ENCODE peak calls at places on chromosomes 3 and 15, in four cellular contexts. Q is ovary, P is left ventricle myocardium inferior, N is AG04449. F is an unnamed sample.

GRCh38 chr3:132087356-132087755 is 52.5 kb upstream of the CPNE4 start:
- DNase-seq in Q (no peak), P (no peak), N (no peak), F (no peak)

GRCh38 chr15:57422113-57422754 is 45.9 kb downstream of the CGNL1 start:
- DNase-seq in Q (no peak), P (no peak), N (no peak), F (no peak)

GRCh38 chr3:43786102-43786952 is 95.6 kb downstream of the ABHD5 start:
- DNase-seq in Q (no peak), P (no peak), N (no peak), F (no peak)

GRCh38 chr15:58988011-58988785 is 735 bp downstream of the RNF111 start:
- DNase-seq in Q (peak; percentile 80), P (peak; percentile 79), N (no peak), F (peak; percentile 53)

GRCh38 chr3:181919375-181919774 is 207.7 kb downstream of the SOX2 start:
- DNase-seq in Q (no peak), P (no peak), N (no peak), F (no peak)

GRCh38 chr3:119497824-119498187 is 541 bp upstream of the TIMMDC1 start:
- DNase-seq in Q (peak; percentile 38), P (no peak), N (no peak), F (no peak)

GRCh38 chr15:48963524-48964113 is at the start of gene SHC4:
- DNase-seq in Q (peak; percentile 67), P (peak; percentile 64), N (no peak), F (peak; percentile 22)

GRCh38 chr3:41467481-41467880 is 268.2 kb downstream of the CTNNB1 start:
- DNase-seq in Q (no peak), P (no peak), N (no peak), F (no peak)

GRCh38 chr15:74373056-74373650 is 5.7 kb upstream of the CYP11A1 start:
- DNase-seq in Q (no peak), P (no peak), N (no peak), F (no peak)

GRCh38 chr15:42691770-42692169 is 45.2 kb downstream of the CDAN1 start:
- DNase-seq in Q (no peak), P (no peak), N (no peak), F (no peak)

GRCh38 chr15:67303490-67304363 is 49.1 kb downstream of the IQCH start:
- DNase-seq in Q (no peak), P (no peak), N (no peak), F (no peak)

GRCh38 chr3:76912966-76913365 is 126.9 kb upstream of the ROBO2 start:
- DNase-seq in Q (no peak), P (no peak), N (no peak), F (no peak)

GRCh38 chr15:33068531-33068990 is 126.0 kb downstream of the FMN1 start:
- DNase-seq in Q (no peak), P (peak; percentile 21), N (no peak), F (peak; percentile 63)

GRCh38 chr3:116256843-116257485 is 188.3 kb downstream of the LSAMP start:
- DNase-seq in Q (no peak), P (no peak), N (peak; percentile 12), F (no peak)

GRCh38 chr3:37599186-37599585 is 262.5 kb upstream of the CTDSPL start:
- DNase-seq in Q (no peak), P (peak; percentile 64), N (no peak), F (no peak)

GRCh38 chr15:101483476-101483875 is 6.0 kb downstream of the PCSK6 start:
- DNase-seq in Q (no peak), P (no peak), N (no peak), F (no peak)

GRCh38 chr3:132721479-132722164 is 587 bp downstream of the NPHP3 start:
- DNase-seq in Q (peak; percentile 57), P (peak; percentile 70), N (no peak), F (peak; percentile 67)

GRCh38 chr3:33058780-33059179 is 38.2 kb downstream of the GLB1 start:
- DNase-seq in Q (no peak), P (no peak), N (no peak), F (no peak)

GRCh38 chr3:179811321-179812095 is 158.7 kb downstream of the USP13 start:
- DNase-seq in Q (no peak), P (no peak), N (peak; percentile 71), F (no peak)

GRCh38 chr3:170493712-170494182 is 75.1 kb downstream of the CLDN11 start:
- DNase-seq in Q (no peak), P (no peak), N (no peak), F (no peak)

GRCh38 chr3:100548053-100548452 is 55.6 kb downstream of the TMEM45A start:
- DNase-seq in Q (no peak), P (no peak), N (no peak), F (no peak)

GRCh38 chr3:3800076-3800448 is 831 bp downstream of the LRRN1 start:
- DNase-seq in Q (peak; percentile 52), P (no peak), N (no peak), F (no peak)

GRCh38 chr3:27728195-27729087 is 6.3 kb upstream of the EOMES start:
- DNase-seq in Q (no peak), P (no peak), N (no peak), F (no peak)

GRCh38 chr3:153166206-153166605 is 4.2 kb downstream of the RAP2B start:
- DNase-seq in Q (no peak), P (no peak), N (no peak), F (no peak)

GRCh38 chr3:64031540-64032533 is 8.5 kb upstream of the PSMD6 start:
- DNase-seq in Q (no peak), P (no peak), N (no peak), F (no peak)

GRCh38 chr15:61828860-61829513 is 231.3 kb downstream of the VPS13C start:
- DNase-seq in Q (no peak), P (no peak), N (no peak), F (no peak)

GRCh38 chr3:32725721-32726120 is 40.7 kb downstream of the CNOT10 start:
- DNase-seq in Q (no peak), P (no peak), N (no peak), F (no peak)

GRCh38 chr3:31096661-31097060 is 202.2 kb upstream of the GADL1 start:
- DNase-seq in Q (no peak), P (no peak), N (no peak), F (no peak)

GRCh38 chr3:122640437-122640999 is 40.1 kb upstream of the PARP14 start:
- DNase-seq in Q (no peak), P (no peak), N (no peak), F (no peak)

GRCh38 chr15:47820780-47821319 is 103.5 kb downstream of the SEMA6D start:
- DNase-seq in Q (no peak), P (no peak), N (peak; percentile 49), F (no peak)

GRCh38 chr3:10155123-10155472 is 9.6 kb upstream of the IRAK2 start:
- DNase-seq in Q (no peak), P (no peak), N (no peak), F (no peak)
- TF ChIP-seq CTCF in Q (no peak), P (no peak), N (no peak), F (no peak)

GRCh38 chr3:4804161-4805058 is 174.8 kb upstream of the BHLHE40 start:
- DNase-seq in Q (no peak), P (no peak), N (no peak), F (no peak)

GRCh38 chr3:4807381-4808280 is 171.6 kb upstream of the BHLHE40 start:
- DNase-seq in Q (no peak), P (no peak), N (no peak), F (peak; percentile 45)

GRCh38 chr3:4808637-4809036 is 170.6 kb upstream of the BHLHE40 start:
- DNase-seq in Q (no peak), P (no peak), N (no peak), F (no peak)

GRCh38 chr3:4805662-4806061 is 173.6 kb upstream of the BHLHE40 start:
- DNase-seq in Q (no peak), P (no peak), N (no peak), F (no peak)

DNA sequence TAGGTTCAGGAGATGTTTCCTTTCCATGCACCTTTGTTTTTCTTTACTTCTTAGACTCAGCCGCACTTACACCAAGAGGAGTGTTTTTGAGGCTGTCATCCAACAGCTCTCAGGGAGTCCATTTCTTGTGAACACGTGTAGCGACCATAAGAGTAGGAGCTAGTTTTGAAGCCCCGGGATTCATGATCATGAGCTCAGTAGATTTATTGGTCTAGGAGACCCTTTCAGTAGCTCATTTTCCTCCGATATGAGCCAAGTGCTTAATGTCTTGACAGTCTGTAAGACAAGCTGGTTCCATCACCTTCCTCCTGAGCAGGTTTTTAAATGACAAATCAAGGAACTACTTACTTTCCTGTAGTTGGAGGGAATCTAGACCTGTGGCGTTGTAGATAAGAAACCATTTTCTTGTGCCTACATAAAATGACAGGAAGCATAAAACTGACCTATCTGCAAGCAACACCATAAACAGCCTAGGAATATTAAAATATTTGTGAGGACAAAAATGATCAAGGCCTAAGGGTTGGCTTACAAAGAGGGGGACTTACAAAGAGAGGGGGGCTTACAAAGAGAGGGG is 172.6 kb upstream of the BHLHE40 start:
- DNase-seq in Q (no peak), P (no peak), N (no peak), F (no peak)
- TF ChIP-seq CTCF in Q (no peak), P (no peak), N (no peak), F (no peak)

DNA sequence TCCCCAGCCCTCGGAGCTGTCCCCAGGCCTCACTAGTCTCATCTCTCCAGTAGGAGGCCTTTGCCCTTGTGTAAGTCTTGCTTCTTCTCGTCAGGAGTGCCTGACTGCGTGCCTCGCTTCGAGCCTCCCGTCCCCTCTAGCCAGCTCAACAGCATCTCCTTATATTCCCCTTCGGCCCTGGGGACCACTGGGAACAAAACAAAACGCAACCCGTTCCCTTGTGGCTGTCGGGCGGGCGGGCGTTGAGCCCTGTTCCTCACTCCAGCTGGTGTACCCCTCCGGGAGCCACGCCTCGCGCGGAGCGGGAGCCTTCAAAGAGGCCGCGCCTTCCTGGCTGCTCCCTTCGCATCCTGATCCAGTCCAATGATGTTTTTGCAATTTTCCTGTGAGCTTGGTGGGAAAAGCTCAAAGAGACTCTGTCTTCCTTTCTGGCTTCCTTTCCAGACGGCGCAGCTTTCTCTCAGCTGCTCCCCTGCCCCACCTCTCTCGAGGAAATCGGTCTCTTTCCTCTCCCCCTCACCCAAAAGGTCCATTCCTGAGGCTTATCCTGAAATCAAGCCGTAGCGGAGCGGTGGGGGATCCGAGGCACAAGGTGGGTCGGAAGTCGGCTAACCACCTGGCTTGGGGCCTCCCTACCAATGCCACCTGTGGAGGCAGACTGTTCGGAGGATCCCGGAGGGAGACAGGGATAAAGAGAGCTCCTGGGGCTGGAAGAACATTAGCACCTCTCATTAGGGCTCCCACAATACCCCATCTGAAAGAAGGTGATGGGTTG is 33.4 kb upstream of the SRP14 start:
- DNase-seq in Q (no peak), P (peak; percentile 65), N (no peak), F (peak; percentile 36)
- TF ChIP-seq CTCF in Q (no peak), P (peak; percentile 36), N (no peak), F (no peak)

DNA sequence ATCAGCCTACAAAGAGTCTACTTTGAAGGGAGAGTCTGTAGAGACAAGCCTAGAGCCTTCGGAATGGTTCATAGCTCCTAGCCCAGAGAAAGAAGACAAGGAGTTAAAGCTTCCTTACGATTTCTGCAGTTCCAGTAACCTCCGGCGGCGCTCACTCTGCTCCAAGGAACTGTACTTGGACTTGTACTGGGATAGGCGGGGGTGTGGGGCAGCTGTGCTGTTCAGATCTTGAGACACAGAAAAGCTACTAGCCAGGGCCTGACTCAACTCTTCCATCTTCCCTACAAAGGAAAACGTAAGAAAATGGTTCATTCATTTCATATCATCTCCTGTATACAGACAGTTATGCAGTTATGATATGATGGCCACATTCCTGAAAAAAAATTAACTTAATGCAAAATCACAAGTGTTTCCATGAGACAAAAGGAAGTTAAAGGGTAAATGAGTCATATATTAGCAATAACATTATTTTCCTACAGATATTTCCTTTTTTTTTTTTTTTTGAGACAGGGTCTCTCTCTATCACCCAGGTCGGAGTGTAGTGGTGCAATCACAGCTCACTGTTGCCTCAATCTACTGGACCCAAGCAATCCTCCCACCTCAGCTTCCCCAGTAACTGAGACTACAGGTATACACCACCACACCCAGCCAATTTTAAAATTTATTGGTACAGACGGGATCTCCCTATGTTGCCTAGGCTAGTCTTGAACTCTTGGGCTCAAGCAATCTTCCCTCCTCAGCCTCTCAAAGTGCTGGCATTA is 4.6 kb downstream of the SNUPN start:
- DNase-seq in Q (peak; percentile 84), P (peak; percentile 77), N (peak; percentile 67), F (peak; percentile 45)
- TF ChIP-seq CTCF in Q (peak; percentile 25), P (peak; percentile 49), N (peak; percentile 40), F (no peak)

F was measured in gastrocnemius medialis.